ENCODE peak calls at places on chromosomes 1 and 21, in six cellular contexts. G is neuronal stem cell, L is mesenchymal stem cell, E is H1, B is IMR-90, I is mesendoderm. F is an unnamed sample.

GRCh38 chr1:233721003-233721595 is 107.2 kb downstream of the KCNK1 start:
- DNase-seq in B (no peak), I (peak), E (no peak), G (no peak), L (no peak), F (no peak)

GRCh38 chr1:95381980-95382379 is 148.0 kb downstream of the RWDD3 start:
- DNase-seq in I (peak), B (no peak), G (no peak), E (no peak), L (no peak), F (no peak)

GRCh38 chr21:44738621-44739020 is 27.2 kb upstream of the TSPEAR start:
- DNase-seq in L (no peak), I (no peak), B (no peak), G (no peak), E (no peak), F (peak)

GRCh38 chr1:230863449-230863848 is 4.9 kb downstream of the C1orf198 start:
- DNase-seq in B (no peak), L (no peak), E (no peak), G (no peak), I (peak), F (no peak)

GRCh38 chr1:43327549-43328292 is 9.9 kb upstream of the MPL start:
- DNase-seq in L (no peak), I (no peak), G (no peak), E (no peak), B (peak), F (no peak)

GRCh38 chr21:17777321-17777720 is 41.8 kb downstream of the C21orf91 start:
- DNase-seq in B (no peak), I (no peak), E (no peak), L (peak), G (no peak), F (no peak)

GRCh38 chr1:197140123-197140522 is 6.3 kb downstream of the ASPM start:
- DNase-seq in G (no peak), I (no peak), B (peak), L (peak), E (no peak), F (no peak)

GRCh38 chr21:42198949-42199348 is 20.0 kb upstream of the ABCG1 start:
- DNase-seq in G (no peak), E (no peak), L (no peak), B (no peak), I (no peak), F (no peak)

GRCh38 chr1:227318852-227319607 is 738 bp upstream of the CDC42BPA start:
- DNase-seq in E (peak), B (peak), G (peak), I (peak), L (peak), F (peak)

GRCh38 chr1:162644986-162645314 is 12.7 kb downstream of the DDR2 start:
- DNase-seq in E (no peak), I (no peak), B (no peak), L (no peak), G (no peak), F (no peak)

GRCh38 chr1:240413732-240414131 is 198.2 kb downstream of the GREM2 start:
- DNase-seq in E (no peak), I (no peak), B (no peak), L (no peak), G (no peak), F (no peak)

GRCh38 chr1:52955129-52955970 is 28.3 kb downstream of the SCP2 start:
- DNase-seq in I (no peak), B (peak), L (peak), G (no peak), E (no peak), F (no peak)

GRCh38 chr1:198444792-198445191 is 95.7 kb downstream of the ATP6V1G3 start:
- DNase-seq in E (no peak), G (no peak), B (peak), L (peak), I (no peak), F (no peak)

GRCh38 chr1:82227696-82228095 is 427.0 kb downstream of the ADGRL2 start:
- DNase-seq in L (peak), E (no peak), B (no peak), I (no peak), G (no peak), F (no peak)

GRCh38 chr1:39892611-39893595 is 8.8 kb downstream of the MYCL start:
- DNase-seq in L (peak), G (peak), B (peak), E (no peak), I (peak), F (peak)

GRCh38 chr1:198669023-198669698 is 30.3 kb downstream of the PTPRC start:
- DNase-seq in B (peak), G (no peak), I (peak), L (peak), E (no peak), F (no peak)

GRCh38 chr1:64186138-64186897 is 17.1 kb upstream of the UBE2U start:
- DNase-seq in E (no peak), B (no peak), G (no peak), L (no peak), I (no peak), F (no peak)

GRCh38 chr1:209755926-209756607 is at the start of gene TRAF3IP3:
- DNase-seq in L (no peak), I (no peak), G (no peak), B (no peak), E (no peak), F (no peak)

GRCh38 chr1:241605146-241605805 is 34.9 kb downstream of the CHML start:
- DNase-seq in E (no peak), I (peak), L (peak), B (no peak), G (no peak), F (peak)

GRCh38 chr1:158893654-158894053 is 37.7 kb upstream of the PYHIN1 start:
- DNase-seq in G (no peak), L (no peak), I (no peak), B (no peak), E (no peak), F (no peak)

GRCh38 chr1:60898413-60898812 is 183.9 kb upstream of the NFIA start:
- DNase-seq in E (no peak), G (no peak), L (no peak), I (no peak), B (no peak), F (no peak)

GRCh38 chr1:105337427-105337826 is 1587.7 kb downstream of the AMY1C start:
- DNase-seq in B (no peak), E (no peak), I (no peak), G (no peak), L (no peak), F (no peak)

GRCh38 chr1:210123383-210123782 is 109.2 kb upstream of the SERTAD4 start:
- DNase-seq in B (no peak), G (no peak), L (peak), E (no peak), I (no peak), F (no peak)

GRCh38 chr1:81706650-81707435 is 93.9 kb upstream of the ADGRL2 start:
- DNase-seq in L (peak), B (peak), E (no peak), G (no peak), I (no peak), F (no peak)

GRCh38 chr1:116224111-116224510 is 112.9 kb downstream of the MAB21L3 start:
- DNase-seq in G (no peak), I (no peak), E (no peak), B (no peak), L (no peak), F (no peak)

GRCh38 chr1:116226017-116226416 is 114.8 kb downstream of the MAB21L3 start:
- DNase-seq in B (no peak), G (no peak), I (no peak), E (no peak), L (no peak), F (no peak)

GRCh38 chr1:116228501-116228900 is 117.3 kb downstream of the MAB21L3 start:
- DNase-seq in L (no peak), I (no peak), B (no peak), E (no peak), G (no peak), F (no peak)

GRCh38 chr1:116219651-116220434 is 108.6 kb downstream of the MAB21L3 start:
- DNase-seq in E (no peak), B (no peak), L (no peak), I (peak), G (no peak), F (no peak)

DNA sequence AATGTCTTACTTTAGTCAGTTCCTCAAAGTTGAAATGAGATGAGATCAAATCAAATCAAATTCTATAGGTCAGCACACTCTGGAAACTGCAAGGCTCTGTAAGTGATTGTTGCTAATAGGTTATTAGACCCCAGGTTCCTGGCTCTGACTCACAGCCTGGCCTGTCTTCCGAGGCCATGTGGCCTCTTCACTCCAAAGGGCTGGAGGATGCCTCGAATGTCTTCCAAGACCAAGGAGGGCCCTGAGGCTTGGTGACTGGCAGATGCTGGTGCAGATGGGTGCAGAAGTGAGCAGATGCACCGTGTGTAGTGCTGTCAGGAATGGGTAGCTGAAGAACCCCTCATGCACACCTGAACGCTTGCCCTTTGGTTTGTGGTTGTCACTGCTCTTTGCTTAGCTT is 113.4 kb downstream of the MAB21L3 start:
- DNase-seq in L (no peak), I (no peak), E (no peak), G (no peak), B (no peak), F (no peak)
- H2BK15ac ChIP-seq in L (no peak), I (no peak), E (no peak), G (no peak), B (no peak), F (no peak)

DNA sequence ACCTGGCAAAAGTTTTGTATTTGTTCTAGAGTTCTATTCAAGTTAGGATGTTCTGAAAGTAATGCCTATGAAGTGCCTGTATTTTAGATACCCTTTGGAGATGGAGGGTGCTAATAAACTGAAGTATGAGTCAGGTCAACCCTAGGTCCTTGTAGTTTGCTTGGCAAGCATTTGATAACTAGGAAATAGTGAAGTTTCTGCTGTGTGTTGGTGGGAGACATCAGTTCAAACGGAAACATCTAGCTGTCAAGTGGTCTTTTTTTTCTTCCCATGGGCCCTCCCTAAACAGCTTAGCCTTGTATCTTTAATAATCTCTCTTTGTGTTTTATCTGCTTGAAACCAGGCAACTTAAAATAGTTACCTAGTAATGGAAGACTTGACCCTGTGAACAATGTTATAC is 4.5 kb downstream of the MRPS6 start:
- DNase-seq in G (no peak), I (no peak), L (no peak), B (no peak), E (no peak), F (no peak)
- H2BK15ac ChIP-seq in G (no peak), I (no peak), L (no peak), B (no peak), E (no peak), F (no peak)

GRCh38 chr1:208059328-208060017 is 148.5 kb upstream of the CD34 start:
- DNase-seq in I (peak), B (no peak), E (no peak), L (no peak), G (no peak), F (no peak)

GRCh38 chr1:208061118-208061517 is 150.2 kb upstream of the CD34 start:
- DNase-seq in G (no peak), I (peak), E (no peak), B (no peak), L (no peak), F (no peak)

GRCh38 chr1:208058212-208059155 is 147.6 kb upstream of the CD34 start:
- DNase-seq in E (no peak), L (no peak), I (no peak), G (no peak), B (no peak), F (no peak)

GRCh38 chr1:208061627-208062026 is 150.7 kb upstream of the CD34 start:
- DNase-seq in B (no peak), I (no peak), G (no peak), L (no peak), E (no peak), F (no peak)

GRCh38 chr1:208060495-208060894 is 149.6 kb upstream of the CD34 start:
- DNase-seq in L (no peak), I (peak), B (no peak), G (no peak), E (no peak), F (no peak)
- H2BK15ac ChIP-seq in L (no peak), I (no peak), B (no peak), G (no peak), E (no peak), F (no peak)

DNA sequence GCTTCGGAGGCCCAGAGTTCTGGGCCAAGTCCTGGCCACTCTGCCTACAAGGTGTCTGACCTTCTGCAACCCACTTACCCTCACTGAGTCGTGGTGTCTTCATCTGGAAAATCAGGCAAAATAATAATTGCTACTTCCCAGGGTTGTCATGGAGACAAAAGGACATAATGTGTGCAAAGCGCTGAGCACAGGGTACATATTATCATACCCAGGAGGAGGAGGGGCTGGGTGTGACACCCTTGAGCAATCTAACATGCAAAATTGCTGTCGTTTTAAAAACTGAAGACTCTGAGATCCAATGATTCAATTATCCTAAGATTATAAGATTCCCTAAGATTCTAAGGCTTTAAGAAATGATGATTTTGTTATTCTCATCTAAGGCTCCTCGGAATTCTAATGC is 459.5 kb downstream of the PTPRU start:
- DNase-seq in I (no peak), E (no peak), L (no peak), G (no peak), B (no peak), F (no peak)
- H2BK15ac ChIP-seq in I (no peak), E (no peak), L (no peak), G (no peak), B (no peak), F (no peak)

DNA sequence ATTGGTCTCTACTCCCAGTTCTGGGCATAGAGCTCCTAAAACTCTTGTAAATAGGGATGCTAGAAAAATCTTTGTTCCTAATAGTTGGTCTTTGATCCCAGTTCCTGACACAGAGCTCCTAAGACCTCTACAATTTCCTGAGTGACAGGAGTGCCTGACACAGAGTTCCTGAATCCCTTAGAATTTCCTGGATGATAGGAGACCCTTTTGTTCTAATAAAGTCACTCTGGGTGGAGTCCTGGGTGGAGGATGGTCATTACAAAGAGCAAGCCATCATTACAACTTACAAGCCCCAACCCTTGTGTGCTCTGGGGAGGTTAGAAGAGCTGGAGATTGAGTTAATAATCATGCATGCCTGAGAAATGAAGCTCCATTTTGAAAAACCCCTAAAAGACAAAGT is 58.4 kb downstream of the ZZZ3 start:
- DNase-seq in E (no peak), L (no peak), G (no peak), I (no peak), B (no peak), F (no peak)
- H2BK15ac ChIP-seq in E (no peak), L (no peak), G (no peak), I (no peak), B (no peak), F (no peak)

DNA sequence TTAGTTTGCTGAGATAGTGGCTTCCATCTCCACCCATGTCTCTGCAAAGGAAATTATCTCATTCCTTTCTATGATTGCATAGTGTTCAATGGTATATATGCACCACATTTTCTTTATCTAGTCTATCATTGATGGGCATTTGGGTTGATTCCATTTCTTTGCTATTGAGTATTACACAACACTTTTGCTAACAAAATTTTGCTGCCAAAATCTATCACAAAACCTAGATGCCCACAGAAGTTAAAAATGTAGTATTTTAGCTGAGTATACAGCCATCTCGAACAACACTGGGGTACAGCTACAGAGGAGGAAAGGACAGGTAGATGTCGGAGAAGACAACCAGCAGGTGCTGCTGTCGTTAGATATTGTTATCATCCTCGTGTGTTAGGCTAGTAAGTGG is 67.7 kb downstream of the LBR start:
- DNase-seq in E (no peak), L (no peak), B (no peak), I (no peak), G (no peak), F (no peak)
- H2BK15ac ChIP-seq in E (no peak), L (no peak), B (no peak), I (no peak), G (no peak), F (no peak)

DNA sequence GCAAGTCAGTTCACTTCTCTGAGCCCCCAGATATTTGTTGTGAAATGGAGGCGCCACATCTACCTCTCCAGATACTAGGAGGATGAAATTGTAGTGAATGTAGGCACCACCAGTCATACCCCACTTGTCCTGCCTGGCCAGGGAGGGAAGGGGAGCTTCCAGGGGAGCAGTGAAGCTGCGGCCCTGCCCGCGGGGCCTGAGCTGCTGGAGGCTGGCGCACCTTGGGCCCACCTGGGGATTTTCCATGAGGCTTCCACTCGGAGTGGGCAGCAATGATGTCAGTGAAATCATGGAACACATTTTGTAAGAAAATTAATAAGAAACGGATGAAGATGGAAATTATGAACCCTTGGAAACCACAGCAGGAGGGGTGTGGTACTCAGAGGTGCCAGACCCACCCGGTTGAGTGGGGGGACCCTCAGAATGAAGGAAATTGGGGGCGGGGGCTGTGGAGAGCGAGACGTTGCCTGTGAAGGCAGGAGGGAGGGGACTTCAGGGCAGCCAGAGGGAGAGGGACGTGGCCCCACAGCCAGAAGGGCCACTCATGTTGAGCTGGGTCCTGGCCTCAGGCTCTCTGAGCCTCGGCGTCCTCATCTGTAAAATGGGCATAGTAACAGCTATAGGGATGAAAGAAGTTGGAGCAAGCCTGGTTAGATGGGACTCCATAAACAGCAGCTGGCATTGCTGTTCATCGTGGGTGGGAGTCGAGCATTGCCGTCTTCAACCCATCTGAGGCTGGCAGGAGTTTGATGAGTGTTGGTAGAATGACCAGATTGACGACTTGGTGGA is 101.6 kb downstream of the EPHB2 start:
- DNase-seq in B (no peak), L (no peak), I (no peak), E (no peak), G (no peak), F (no peak)
- H2BK15ac ChIP-seq in B (no peak), L (peak), I (no peak), E (no peak), G (no peak), F (no peak)

DNA sequence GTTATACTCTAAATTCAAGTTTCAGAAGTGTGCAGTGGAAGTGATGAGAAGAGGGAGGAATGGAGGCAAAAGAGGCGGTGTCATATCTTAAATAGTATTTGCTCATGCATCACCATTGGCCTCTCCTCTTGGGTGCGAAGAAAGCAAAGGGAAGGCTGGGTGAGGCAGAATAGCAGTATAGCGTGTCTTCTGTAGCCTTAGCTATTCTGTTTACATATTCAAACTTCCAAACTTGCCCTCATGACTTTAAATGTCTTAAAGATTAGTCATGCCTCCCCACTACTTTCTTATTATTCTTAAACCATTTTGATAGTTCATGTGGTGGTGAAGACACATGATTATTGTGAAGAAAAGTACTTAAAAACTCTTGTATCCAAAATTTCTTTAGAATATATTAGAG is 104.6 kb upstream of the TENT5C start:
- DNase-seq in G (no peak), E (no peak), L (peak), B (peak), I (no peak), F (no peak)
- H2BK15ac ChIP-seq in G (no peak), E (no peak), L (no peak), B (peak), I (no peak), F (no peak)